ENCODE peak calls at places on chromosomes 16 and 17, in nine cellular contexts. Y is body of pancreas, E is adrenal gland, H is spleen, B is uterus, N is tibial nerve, J is HCT116, U is Peyer's patch, I is sigmoid colon. R is an unnamed sample.

GRCh38 chr17:7974638-7975131 is 27.7 kb upstream of the GUCY2D start:
- DNase-seq in Y (no peak), E (no peak), H (no peak), B (no peak), N (no peak), J (no peak), U (no peak), I (no peak), R (no peak)

GRCh38 chr17:78653382-78653781 is 76.2 kb upstream of the DNAH17 start:
- DNase-seq in Y (no peak), E (no peak), H (no peak), B (no peak), N (no peak), J (no peak), U (peak; percentile 7), I (peak; percentile 17), R (no peak)

GRCh38 chr17:75289832-75290337 is 652 bp upstream of the SLC25A19 start:
- DNase-seq in Y (peak; percentile 77), E (peak; percentile 69), H (peak; percentile 90), B (peak; percentile 47), N (peak; percentile 58), J (no peak), U (peak; percentile 57), I (peak; percentile 84), R (peak; percentile 91)

GRCh38 chr16:58862334-58863024 is 128.4 kb upstream of the GOT2 start:
- DNase-seq in Y (no peak), E (no peak), H (no peak), B (no peak), N (no peak), J (no peak), U (no peak), I (no peak), R (no peak)

GRCh38 chr17:36152639-36153120 is 23.8 kb downstream of the TBC1D3B start:
- DNase-seq in Y (no peak), E (no peak), H (no peak), B (no peak), N (peak; percentile 5), J (no peak), U (no peak), I (no peak), R (no peak)

GRCh38 chr17:75131278-75132017 is at the start of gene NT5C:
- DNase-seq in Y (peak; percentile 82), E (peak; percentile 74), H (peak; percentile 95), B (peak; percentile 83), N (peak; percentile 59), J (no peak), U (peak; percentile 93), I (peak; percentile 91), R (peak; percentile 45)

GRCh38 chr16:82782715-82783251 is 156.0 kb downstream of the CDH13 start:
- DNase-seq in Y (peak; percentile 19), E (no peak), H (no peak), B (peak; percentile 35), N (no peak), J (no peak), U (peak; percentile 60), I (no peak), R (no peak)

GRCh38 chr17:47239663-47240374 is 13.8 kb upstream of the ITGB3 start:
- DNase-seq in Y (peak; percentile 76), E (peak; percentile 96), H (no peak), B (peak; percentile 58), N (peak; percentile 89), J (peak; percentile 69), U (no peak), I (peak; percentile 89), R (peak; percentile 83)

GRCh38 chr16:86718118-86718517 is 139.8 kb downstream of the FOXL1 start:
- DNase-seq in Y (no peak), E (no peak), H (no peak), B (no peak), N (no peak), J (no peak), U (no peak), I (no peak), R (no peak)

GRCh38 chr16:8935989-8936388 is 27.7 kb downstream of the USP7 start:
- DNase-seq in Y (no peak), E (no peak), H (no peak), B (no peak), N (no peak), J (no peak), U (no peak), I (no peak), R (no peak)

GRCh38 chr17:75721463-75722011 is 278 bp downstream of the ITGB4 start:
- DNase-seq in Y (peak; percentile 10), E (no peak), H (no peak), B (no peak), N (no peak), J (no peak), U (peak; percentile 79), I (no peak), R (no peak)

GRCh38 chr17:80678621-80679020 is 134.0 kb downstream of the RPTOR start:
- DNase-seq in Y (no peak), E (no peak), H (no peak), B (no peak), N (no peak), J (no peak), U (no peak), I (no peak), R (no peak)

GRCh38 chr17:19485800-19486340 is 47.8 kb upstream of the SLC47A1 start:
- DNase-seq in Y (no peak), E (no peak), H (peak; percentile 6), B (no peak), N (no peak), J (no peak), U (no peak), I (peak; percentile 37), R (no peak)

GRCh38 chr17:82126479-82127314 is 28.7 kb upstream of the FASN start:
- DNase-seq in Y (no peak), E (no peak), H (no peak), B (no peak), N (no peak), J (no peak), U (no peak), I (no peak), R (no peak)

GRCh38 chr17:61261001-61261587 is 138.5 kb upstream of the TBX2 start:
- DNase-seq in Y (no peak), E (no peak), H (no peak), B (no peak), N (no peak), J (no peak), U (no peak), I (no peak), R (no peak)

GRCh38 chr17:72539981-72540897 is 419.4 kb downstream of the SOX9 start:
- DNase-seq in Y (peak; percentile 75), E (peak; percentile 36), H (peak; percentile 88), B (peak; percentile 66), N (peak; percentile 68), J (peak; percentile 45), U (peak; percentile 88), I (peak; percentile 77), R (peak; percentile 94)

GRCh38 chr16:89938636-89938885 is 10.0 kb upstream of the DEF8 start:
- DNase-seq in Y (no peak), E (no peak), H (no peak), B (no peak), N (no peak), J (no peak), U (no peak), I (no peak), R (no peak)

GRCh38 chr17:17237026-17237799 is at the start of gene FLCN:
- DNase-seq in Y (peak; percentile 90), E (peak; percentile 89), H (peak; percentile 98), B (peak; percentile 91), N (peak; percentile 92), J (peak; percentile 81), U (peak; percentile 93), I (peak; percentile 96), R (peak; percentile 91)
- TF ChIP-seq POLR2A in Y (peak; percentile 77), E (peak; percentile 67), H (no peak), B (peak; percentile 76), N (peak; percentile 90), J (peak; percentile 81), U (peak; percentile 64), I (peak; percentile 80), R (no peak)

GRCh38 chr16:19286827-19287226 is 1.3 kb downstream of the CLEC19A start:
- DNase-seq in Y (no peak), E (no peak), H (no peak), B (no peak), N (no peak), J (no peak), U (no peak), I (no peak), R (no peak)
- TF ChIP-seq POLR2A in Y (no peak), E (no peak), H (no peak), B (no peak), N (no peak), J (no peak), U (no peak), I (no peak), R (no peak)

DNA sequence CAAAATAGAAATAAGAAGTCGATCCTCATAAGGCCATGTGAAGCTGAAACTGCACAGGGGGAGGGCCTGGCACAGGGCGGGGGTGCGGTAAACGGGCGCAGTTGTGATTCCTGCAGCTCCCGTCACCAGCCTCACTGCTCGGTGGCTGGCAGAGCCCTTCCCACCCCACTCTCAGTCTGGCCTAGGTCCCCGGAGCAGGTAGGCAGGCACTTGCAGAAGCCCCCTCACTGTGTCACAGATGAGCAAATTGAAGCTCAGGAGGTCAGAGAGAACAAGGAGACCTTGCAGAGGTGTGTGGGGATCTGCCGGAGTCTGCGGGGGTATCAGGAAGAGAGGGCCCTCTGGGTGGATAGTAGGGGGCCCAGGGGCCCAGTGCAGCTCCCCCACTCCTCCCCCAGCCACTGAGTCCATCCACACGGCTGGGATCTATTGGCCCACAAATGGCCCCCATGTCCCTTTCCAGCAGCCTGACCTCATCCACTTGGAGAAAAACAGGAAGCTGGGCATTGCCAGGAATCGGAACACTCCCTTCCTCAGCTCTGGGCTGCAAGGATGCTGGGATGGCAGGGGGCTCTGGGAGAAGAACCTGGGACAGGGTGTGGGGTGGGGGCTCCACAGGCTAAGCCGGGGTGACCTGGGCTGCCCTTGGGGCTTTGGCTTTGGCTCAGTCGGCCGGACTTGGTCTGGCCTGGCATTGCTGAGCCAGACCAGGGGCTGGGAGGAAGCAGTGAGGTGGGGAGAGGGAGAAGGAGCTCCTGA is 21.4 kb upstream of the MAP3K14 start:
- DNase-seq in Y (no peak), E (no peak), H (peak; percentile 72), B (no peak), N (no peak), J (no peak), U (no peak), I (peak; percentile 64), R (peak; percentile 87)
- TF ChIP-seq POLR2A in Y (no peak), E (no peak), H (no peak), B (no peak), N (no peak), J (no peak), U (no peak), I (no peak), R (no peak)

GRCh38 chr17:59699786-59700185 is 7.4 kb downstream of the PTRH2 start:
- DNase-seq in Y (no peak), E (no peak), H (no peak), B (no peak), N (no peak), J (no peak), U (no peak), I (no peak), R (no peak)
- TF ChIP-seq POLR2A in Y (no peak), E (no peak), H (no peak), B (no peak), N (no peak), J (no peak), U (no peak), I (no peak), R (no peak)

R was measured in lower leg skin.